ENCODE peak calls at places on chromosomes 3 and 15, in five cellular contexts. One of them, this sample, is unnamed.

GRCh38 chr3:169790687-169791429 is 17.7 kb downstream of the MYNN start:
- DNase-seq in NCI-H2171 treated with DMSO at 0.1 percent for 48 hours: no peak
- DNase-seq in AG09319: no peak
- DNase-seq in hepatic stellate cell: no peak
- DNase-seq in LoVo: no peak
- DNase-seq in this sample: no peak

GRCh38 chr15:66883322-66883911 is 181.4 kb downstream of the SMAD6 start:
- DNase-seq in NCI-H2171 treated with DMSO at 0.1 percent for 48 hours: peak
- DNase-seq in AG09319: peak
- DNase-seq in hepatic stellate cell: peak
- DNase-seq in LoVo: peak
- DNase-seq in this sample: peak

GRCh38 chr15:41996376-41996775 is 24.0 kb upstream of the EHD4 start:
- DNase-seq in NCI-H2171 treated with DMSO at 0.1 percent for 48 hours: no peak
- DNase-seq in AG09319: no peak
- DNase-seq in hepatic stellate cell: no peak
- DNase-seq in LoVo: no peak
- DNase-seq in this sample: no peak

GRCh38 chr3:42829083-42829627 is 19.9 kb downstream of the ACKR2 start:
- DNase-seq in NCI-H2171 treated with DMSO at 0.1 percent for 48 hours: no peak
- DNase-seq in AG09319: no peak
- DNase-seq in hepatic stellate cell: no peak
- DNase-seq in LoVo: peak
- DNase-seq in this sample: no peak

GRCh38 chr3:64674591-64675076 is 13.2 kb downstream of the ADAMTS9 start:
- DNase-seq in NCI-H2171 treated with DMSO at 0.1 percent for 48 hours: no peak
- DNase-seq in AG09319: no peak
- DNase-seq in hepatic stellate cell: no peak
- DNase-seq in LoVo: no peak
- DNase-seq in this sample: no peak

GRCh38 chr3:161700998-161701397 is 204.4 kb downstream of the OTOL1 start:
- DNase-seq in NCI-H2171 treated with DMSO at 0.1 percent for 48 hours: no peak
- DNase-seq in AG09319: no peak
- DNase-seq in hepatic stellate cell: no peak
- DNase-seq in LoVo: no peak
- DNase-seq in this sample: no peak

GRCh38 chr15:58980351-58980939 is 7.0 kb upstream of the RNF111 start:
- DNase-seq in NCI-H2171 treated with DMSO at 0.1 percent for 48 hours: peak
- DNase-seq in AG09319: no peak
- DNase-seq in hepatic stellate cell: no peak
- DNase-seq in LoVo: peak
- DNase-seq in this sample: no peak

GRCh38 chr3:179196098-179196497 is 47.9 kb downstream of the PIK3CA start:
- DNase-seq in NCI-H2171 treated with DMSO at 0.1 percent for 48 hours: no peak
- DNase-seq in AG09319: peak
- DNase-seq in hepatic stellate cell: peak
- DNase-seq in LoVo: no peak
- DNase-seq in this sample: peak

GRCh38 chr3:195001961-195002861 is 268.7 kb downstream of the XXYLT1 start:
- DNase-seq in NCI-H2171 treated with DMSO at 0.1 percent for 48 hours: peak
- DNase-seq in AG09319: no peak
- DNase-seq in hepatic stellate cell: peak
- DNase-seq in LoVo: peak
- DNase-seq in this sample: no peak

GRCh38 chr3:1723726-1724125 is 374.9 kb upstream of the CNTN4 start:
- DNase-seq in NCI-H2171 treated with DMSO at 0.1 percent for 48 hours: no peak
- DNase-seq in AG09319: no peak
- DNase-seq in hepatic stellate cell: no peak
- DNase-seq in LoVo: no peak
- DNase-seq in this sample: no peak